ENCODE peak calls at places on chromosomes 12 and 14, in seven cellular contexts. One of them, this sample, is unnamed.

GRCh38 chr14:35134329-35135123 is 12.2 kb downstream of the PRORP start:
- DNase-seq in NCI-H446 treated with DMSO at 0.1 percent for 48 hours: no peak
- DNase-seq in AG10803: no peak
- DNase-seq in AG04450: no peak
- DNase-seq in amniotic epithelial cell: no peak
- DNase-seq in DMS79 treated with DMSO at 0.1 percent for 48 hours: no peak
- DNase-seq in iPS-NIHi11: no peak
- DNase-seq in this sample: no peak

GRCh38 chr14:100640481-100641273 is 53.5 kb upstream of the BEGAIN start:
- DNase-seq in DMS79 treated with DMSO at 0.1 percent for 48 hours: no peak
- DNase-seq in NCI-H446 treated with DMSO at 0.1 percent for 48 hours: no peak
- DNase-seq in iPS-NIHi11: no peak
- DNase-seq in AG10803: no peak
- DNase-seq in AG04450: no peak
- DNase-seq in amniotic epithelial cell: peak
- DNase-seq in this sample: no peak

GRCh38 chr14:101087614-101088394 is 184.3 kb upstream of the RTL1 start:
- DNase-seq in iPS-NIHi11: peak
- DNase-seq in NCI-H446 treated with DMSO at 0.1 percent for 48 hours: no peak
- DNase-seq in amniotic epithelial cell: peak
- DNase-seq in DMS79 treated with DMSO at 0.1 percent for 48 hours: no peak
- DNase-seq in AG10803: peak
- DNase-seq in AG04450: no peak
- DNase-seq in this sample: no peak

GRCh38 chr12:56628671-56629458 is 1.3 kb downstream of the BAZ2A start:
- DNase-seq in NCI-H446 treated with DMSO at 0.1 percent for 48 hours: no peak
- DNase-seq in iPS-NIHi11: peak
- DNase-seq in AG10803: peak
- DNase-seq in AG04450: peak
- DNase-seq in DMS79 treated with DMSO at 0.1 percent for 48 hours: peak
- DNase-seq in amniotic epithelial cell: peak
- DNase-seq in this sample: no peak

GRCh38 chr12:18601962-18602361 is 135.8 kb downstream of the PLCZ1 start:
- DNase-seq in amniotic epithelial cell: no peak
- DNase-seq in iPS-NIHi11: no peak
- DNase-seq in AG04450: no peak
- DNase-seq in DMS79 treated with DMSO at 0.1 percent for 48 hours: no peak
- DNase-seq in NCI-H446 treated with DMSO at 0.1 percent for 48 hours: no peak
- DNase-seq in AG10803: no peak
- DNase-seq in this sample: no peak

GRCh38 chr14:73814158-73814557 is 37.5 kb upstream of the PTGR2 start:
- DNase-seq in iPS-NIHi11: no peak
- DNase-seq in NCI-H446 treated with DMSO at 0.1 percent for 48 hours: no peak
- DNase-seq in AG04450: no peak
- DNase-seq in amniotic epithelial cell: no peak
- DNase-seq in AG10803: no peak
- DNase-seq in DMS79 treated with DMSO at 0.1 percent for 48 hours: no peak
- DNase-seq in this sample: no peak

GRCh38 chr12:28568709-28569108 is 378.5 kb downstream of the CCDC91 start:
- DNase-seq in AG10803: peak
- DNase-seq in amniotic epithelial cell: peak
- DNase-seq in iPS-NIHi11: no peak
- DNase-seq in NCI-H446 treated with DMSO at 0.1 percent for 48 hours: no peak
- DNase-seq in AG04450: no peak
- DNase-seq in DMS79 treated with DMSO at 0.1 percent for 48 hours: no peak
- DNase-seq in this sample: no peak

GRCh38 chr12:84077692-84078091 is 834.9 kb downstream of the SLC6A15 start:
- DNase-seq in AG10803: peak
- DNase-seq in NCI-H446 treated with DMSO at 0.1 percent for 48 hours: peak
- DNase-seq in AG04450: no peak
- DNase-seq in DMS79 treated with DMSO at 0.1 percent for 48 hours: no peak
- DNase-seq in amniotic epithelial cell: no peak
- DNase-seq in iPS-NIHi11: no peak
- DNase-seq in this sample: no peak

GRCh38 chr12:130839770-130840355 is 813 bp upstream of the STX2 start:
- DNase-seq in AG04450: no peak
- DNase-seq in NCI-H446 treated with DMSO at 0.1 percent for 48 hours: no peak
- DNase-seq in AG10803: no peak
- DNase-seq in iPS-NIHi11: no peak
- DNase-seq in DMS79 treated with DMSO at 0.1 percent for 48 hours: no peak
- DNase-seq in amniotic epithelial cell: no peak
- DNase-seq in this sample: no peak

GRCh38 chr12:19462441-19462840 is 23.1 kb downstream of the AEBP2 start:
- DNase-seq in AG04450: no peak
- DNase-seq in amniotic epithelial cell: no peak
- DNase-seq in DMS79 treated with DMSO at 0.1 percent for 48 hours: peak
- DNase-seq in NCI-H446 treated with DMSO at 0.1 percent for 48 hours: peak
- DNase-seq in AG10803: no peak
- DNase-seq in iPS-NIHi11: no peak
- DNase-seq in this sample: no peak

GRCh38 chr14:28577187-28577586 is 189.4 kb upstream of the FOXG1 start:
- DNase-seq in DMS79 treated with DMSO at 0.1 percent for 48 hours: no peak
- DNase-seq in AG04450: no peak
- DNase-seq in NCI-H446 treated with DMSO at 0.1 percent for 48 hours: no peak
- DNase-seq in AG10803: no peak
- DNase-seq in iPS-NIHi11: no peak
- DNase-seq in amniotic epithelial cell: peak
- DNase-seq in this sample: no peak

GRCh38 chr14:23910081-23910875 is 43.3 kb upstream of the DHRS4 start:
- DNase-seq in iPS-NIHi11: peak
- DNase-seq in DMS79 treated with DMSO at 0.1 percent for 48 hours: peak
- DNase-seq in AG04450: peak
- DNase-seq in amniotic epithelial cell: peak
- DNase-seq in AG10803: peak
- DNase-seq in NCI-H446 treated with DMSO at 0.1 percent for 48 hours: no peak
- DNase-seq in this sample: no peak